ENCODE peak calls at places on chromosome 16, in eight cellular contexts. One of them, this sample, is unnamed.

GRCh38 chr16:54506691-54507090 is 220.1 kb upstream of the IRX3 start:
- DNase-seq in CD4-positive, alpha-beta T cell: no peak
- DNase-seq in AG09319: no peak
- DNase-seq in cardiac fibroblast: peak
- DNase-seq in GM12878: no peak
- DNase-seq in thyroid gland: peak
- DNase-seq in progenitor cell of endocrine pancreas: no peak
- DNase-seq in stomach: no peak
- DNase-seq in this sample: no peak

GRCh38 chr16:56708821-56709685 is 20.9 kb upstream of the NUP93 start:
- DNase-seq in CD4-positive, alpha-beta T cell: peak
- DNase-seq in GM12878: no peak
- DNase-seq in thyroid gland: no peak
- DNase-seq in progenitor cell of endocrine pancreas: no peak
- DNase-seq in stomach: no peak
- DNase-seq in cardiac fibroblast: no peak
- DNase-seq in AG09319: no peak
- DNase-seq in this sample: no peak

GRCh38 chr16:51556694-51557327 is 405.7 kb upstream of the SALL1 start:
- DNase-seq in thyroid gland: no peak
- DNase-seq in cardiac fibroblast: peak
- DNase-seq in GM12878: no peak
- DNase-seq in progenitor cell of endocrine pancreas: no peak
- DNase-seq in AG09319: peak
- DNase-seq in CD4-positive, alpha-beta T cell: no peak
- DNase-seq in stomach: no peak
- DNase-seq in this sample: no peak

GRCh38 chr16:85829751-85830445 is 30.4 kb downstream of the COX4I1 start:
- DNase-seq in GM12878: no peak
- DNase-seq in thyroid gland: no peak
- DNase-seq in CD4-positive, alpha-beta T cell: no peak
- DNase-seq in AG09319: no peak
- DNase-seq in progenitor cell of endocrine pancreas: no peak
- DNase-seq in stomach: no peak
- DNase-seq in cardiac fibroblast: no peak
- DNase-seq in this sample: peak

GRCh38 chr16:85491798-85492616 is 121.1 kb upstream of the GSE1 start:
- DNase-seq in progenitor cell of endocrine pancreas: no peak
- DNase-seq in GM12878: no peak
- DNase-seq in thyroid gland: peak
- DNase-seq in CD4-positive, alpha-beta T cell: no peak
- DNase-seq in AG09319: no peak
- DNase-seq in cardiac fibroblast: peak
- DNase-seq in stomach: peak
- DNase-seq in this sample: peak

GRCh38 chr16:77974883-77975282 is 47.5 kb upstream of the CLEC3A start:
- DNase-seq in GM12878: no peak
- DNase-seq in progenitor cell of endocrine pancreas: peak
- DNase-seq in stomach: no peak
- DNase-seq in cardiac fibroblast: no peak
- DNase-seq in CD4-positive, alpha-beta T cell: no peak
- DNase-seq in AG09319: no peak
- DNase-seq in thyroid gland: no peak
- DNase-seq in this sample: no peak

GRCh38 chr16:68642436-68643064 is 2.6 kb upstream of the CDH3 start:
- DNase-seq in GM12878: no peak
- DNase-seq in AG09319: no peak
- DNase-seq in CD4-positive, alpha-beta T cell: no peak
- DNase-seq in stomach: no peak
- DNase-seq in progenitor cell of endocrine pancreas: peak
- DNase-seq in thyroid gland: peak
- DNase-seq in cardiac fibroblast: no peak
- DNase-seq in this sample: no peak

GRCh38 chr16:66512589-66513404 is 37.1 kb downstream of the TK2 start:
- DNase-seq in stomach: peak
- DNase-seq in AG09319: no peak
- DNase-seq in GM12878: no peak
- DNase-seq in CD4-positive, alpha-beta T cell: no peak
- DNase-seq in thyroid gland: no peak
- DNase-seq in progenitor cell of endocrine pancreas: no peak
- DNase-seq in cardiac fibroblast: peak
- DNase-seq in this sample: peak

GRCh38 chr16:56830669-56831068 is 34.3 kb upstream of the SLC12A3 start:
- DNase-seq in AG09319: no peak
- DNase-seq in cardiac fibroblast: peak
- DNase-seq in thyroid gland: no peak
- DNase-seq in CD4-positive, alpha-beta T cell: no peak
- DNase-seq in progenitor cell of endocrine pancreas: no peak
- DNase-seq in stomach: no peak
- DNase-seq in GM12878: no peak
- DNase-seq in this sample: no peak

GRCh38 chr16:24203675-24204074 is 52.5 kb upstream of the CACNG3 start:
- DNase-seq in thyroid gland: no peak
- DNase-seq in GM12878: peak
- DNase-seq in AG09319: no peak
- DNase-seq in cardiac fibroblast: no peak
- DNase-seq in stomach: no peak
- DNase-seq in CD4-positive, alpha-beta T cell: no peak
- DNase-seq in progenitor cell of endocrine pancreas: no peak
- DNase-seq in this sample: no peak

GRCh38 chr16:9311303-9311954 is 220.0 kb downstream of the HAPSTR1 start:
- DNase-seq in stomach: no peak
- DNase-seq in GM12878: no peak
- DNase-seq in thyroid gland: no peak
- DNase-seq in cardiac fibroblast: no peak
- DNase-seq in AG09319: no peak
- DNase-seq in progenitor cell of endocrine pancreas: no peak
- DNase-seq in CD4-positive, alpha-beta T cell: no peak
- DNase-seq in this sample: no peak

GRCh38 chr16:85376292-85377095 is 236.6 kb upstream of the GSE1 start:
- DNase-seq in progenitor cell of endocrine pancreas: no peak
- DNase-seq in CD4-positive, alpha-beta T cell: no peak
- DNase-seq in cardiac fibroblast: no peak
- DNase-seq in stomach: peak
- DNase-seq in thyroid gland: peak
- DNase-seq in AG09319: no peak
- DNase-seq in GM12878: no peak
- DNase-seq in this sample: peak

GRCh38 chr16:70510216-70510615 is 13.1 kb downstream of the COG4 start:
- DNase-seq in progenitor cell of endocrine pancreas: no peak
- DNase-seq in CD4-positive, alpha-beta T cell: no peak
- DNase-seq in thyroid gland: no peak
- DNase-seq in stomach: no peak
- DNase-seq in GM12878: no peak
- DNase-seq in AG09319: no peak
- DNase-seq in cardiac fibroblast: no peak
- DNase-seq in this sample: no peak

GRCh38 chr16:70512456-70512855 is 10.9 kb downstream of the COG4 start:
- DNase-seq in cardiac fibroblast: no peak
- DNase-seq in AG09319: no peak
- DNase-seq in CD4-positive, alpha-beta T cell: no peak
- DNase-seq in progenitor cell of endocrine pancreas: no peak
- DNase-seq in GM12878: no peak
- DNase-seq in stomach: no peak
- DNase-seq in thyroid gland: no peak
- DNase-seq in this sample: no peak

GRCh38 chr16:70511833-70512232 is 11.5 kb downstream of the COG4 start:
- DNase-seq in progenitor cell of endocrine pancreas: no peak
- DNase-seq in cardiac fibroblast: no peak
- DNase-seq in stomach: no peak
- DNase-seq in thyroid gland: no peak
- DNase-seq in GM12878: no peak
- DNase-seq in AG09319: no peak
- DNase-seq in CD4-positive, alpha-beta T cell: no peak
- DNase-seq in this sample: no peak

GRCh38 chr16:70508752-70509151 is 14.6 kb downstream of the COG4 start:
- DNase-seq in thyroid gland: no peak
- DNase-seq in cardiac fibroblast: peak
- DNase-seq in CD4-positive, alpha-beta T cell: no peak
- DNase-seq in GM12878: no peak
- DNase-seq in progenitor cell of endocrine pancreas: no peak
- DNase-seq in AG09319: no peak
- DNase-seq in stomach: no peak
- DNase-seq in this sample: no peak
- TF ChIP-seq CTCF in thyroid gland: no peak
- TF ChIP-seq CTCF in cardiac fibroblast: no peak
- TF ChIP-seq CTCF in CD4-positive, alpha-beta T cell: peak
- TF ChIP-seq CTCF in GM12878: no peak
- TF ChIP-seq CTCF in progenitor cell of endocrine pancreas: no peak
- TF ChIP-seq CTCF in AG09319: no peak
- TF ChIP-seq CTCF in stomach: no peak
- TF ChIP-seq CTCF in this sample: no peak

GRCh38 chr16:74627506-74628220 is 20.7 kb upstream of the GLG1 start:
- DNase-seq in CD4-positive, alpha-beta T cell: no peak
- DNase-seq in thyroid gland: peak
- DNase-seq in progenitor cell of endocrine pancreas: no peak
- DNase-seq in cardiac fibroblast: no peak
- DNase-seq in GM12878: no peak
- DNase-seq in AG09319: no peak
- DNase-seq in stomach: peak
- DNase-seq in this sample: no peak
- TF ChIP-seq CTCF in CD4-positive, alpha-beta T cell: no peak
- TF ChIP-seq CTCF in thyroid gland: peak
- TF ChIP-seq CTCF in progenitor cell of endocrine pancreas: no peak
- TF ChIP-seq CTCF in cardiac fibroblast: no peak
- TF ChIP-seq CTCF in GM12878: no peak
- TF ChIP-seq CTCF in AG09319: no peak
- TF ChIP-seq CTCF in stomach: no peak
- TF ChIP-seq CTCF in this sample: no peak

GRCh38 chr16:3259829-3260228 is 3.4 kb upstream of the MEFV start:
- DNase-seq in CD4-positive, alpha-beta T cell: no peak
- DNase-seq in stomach: no peak
- DNase-seq in progenitor cell of endocrine pancreas: no peak
- DNase-seq in thyroid gland: no peak
- DNase-seq in cardiac fibroblast: no peak
- DNase-seq in AG09319: no peak
- DNase-seq in GM12878: no peak
- DNase-seq in this sample: no peak

GRCh38 chr16:3266873-3267537 is 10.6 kb upstream of the MEFV start:
- DNase-seq in stomach: no peak
- DNase-seq in GM12878: no peak
- DNase-seq in thyroid gland: peak
- DNase-seq in cardiac fibroblast: peak
- DNase-seq in CD4-positive, alpha-beta T cell: no peak
- DNase-seq in AG09319: peak
- DNase-seq in progenitor cell of endocrine pancreas: no peak
- DNase-seq in this sample: no peak

GRCh38 chr16:3268294-3268693 is 11.9 kb upstream of the MEFV start:
- DNase-seq in thyroid gland: no peak
- DNase-seq in stomach: no peak
- DNase-seq in cardiac fibroblast: no peak
- DNase-seq in progenitor cell of endocrine pancreas: no peak
- DNase-seq in GM12878: no peak
- DNase-seq in AG09319: no peak
- DNase-seq in CD4-positive, alpha-beta T cell: no peak
- DNase-seq in this sample: no peak

GRCh38 chr16:3262517-3262916 is 6.1 kb upstream of the MEFV start:
- DNase-seq in GM12878: no peak
- DNase-seq in AG09319: no peak
- DNase-seq in stomach: no peak
- DNase-seq in thyroid gland: no peak
- DNase-seq in progenitor cell of endocrine pancreas: no peak
- DNase-seq in cardiac fibroblast: no peak
- DNase-seq in CD4-positive, alpha-beta T cell: no peak
- DNase-seq in this sample: no peak

DNA sequence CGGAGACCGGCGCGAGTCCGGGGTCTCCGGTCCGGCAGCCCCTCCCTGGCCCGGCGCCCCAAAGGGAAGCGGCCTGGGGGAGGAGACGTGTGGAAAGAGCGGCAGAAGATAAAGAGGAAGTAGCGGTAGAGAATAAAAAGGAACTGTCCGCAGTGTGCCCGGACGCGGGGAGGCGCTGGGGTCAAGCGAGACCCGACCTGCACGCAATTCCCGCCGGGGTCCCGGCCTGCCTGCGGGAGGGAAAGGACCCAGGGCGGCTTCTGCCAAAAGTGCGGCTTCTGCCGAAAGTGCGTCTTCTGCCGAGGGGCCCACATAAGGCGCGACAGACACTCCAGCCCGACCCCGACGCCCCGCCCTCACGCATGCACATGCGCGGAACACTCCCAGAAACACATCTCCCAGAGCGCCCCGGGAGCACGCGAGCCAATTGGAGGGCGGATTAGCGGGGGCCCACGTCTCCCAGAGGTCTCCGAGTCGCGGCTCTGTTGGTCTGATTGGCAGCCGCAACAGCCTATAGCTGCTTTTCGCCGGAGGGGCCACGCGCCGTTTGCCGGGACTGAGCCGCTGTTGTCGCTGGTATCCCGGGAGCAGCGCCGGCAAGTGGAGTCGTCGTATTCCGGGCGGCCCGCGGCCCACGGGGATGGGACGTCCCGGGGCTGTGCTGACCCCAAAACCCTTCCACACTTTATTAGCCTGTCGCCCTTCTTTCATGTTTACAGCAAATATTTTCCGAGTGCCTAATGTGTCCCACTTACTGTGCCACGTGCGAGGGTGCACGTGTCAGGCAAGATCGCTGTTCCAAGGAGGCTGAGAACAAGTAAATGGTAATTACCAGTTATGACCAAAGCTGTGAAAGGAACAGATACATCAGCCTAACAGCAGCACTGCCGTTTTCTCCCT is 8.0 kb upstream of the MEFV start:
- DNase-seq in CD4-positive, alpha-beta T cell: peak
- DNase-seq in AG09319: peak
- DNase-seq in GM12878: peak
- DNase-seq in progenitor cell of endocrine pancreas: peak
- DNase-seq in cardiac fibroblast: peak
- DNase-seq in thyroid gland: peak
- DNase-seq in stomach: peak
- DNase-seq in this sample: peak
- TF ChIP-seq CTCF in CD4-positive, alpha-beta T cell: no peak
- TF ChIP-seq CTCF in AG09319: peak
- TF ChIP-seq CTCF in GM12878: peak
- TF ChIP-seq CTCF in progenitor cell of endocrine pancreas: peak
- TF ChIP-seq CTCF in cardiac fibroblast: peak
- TF ChIP-seq CTCF in thyroid gland: peak
- TF ChIP-seq CTCF in stomach: no peak
- TF ChIP-seq CTCF in this sample: no peak

DNA sequence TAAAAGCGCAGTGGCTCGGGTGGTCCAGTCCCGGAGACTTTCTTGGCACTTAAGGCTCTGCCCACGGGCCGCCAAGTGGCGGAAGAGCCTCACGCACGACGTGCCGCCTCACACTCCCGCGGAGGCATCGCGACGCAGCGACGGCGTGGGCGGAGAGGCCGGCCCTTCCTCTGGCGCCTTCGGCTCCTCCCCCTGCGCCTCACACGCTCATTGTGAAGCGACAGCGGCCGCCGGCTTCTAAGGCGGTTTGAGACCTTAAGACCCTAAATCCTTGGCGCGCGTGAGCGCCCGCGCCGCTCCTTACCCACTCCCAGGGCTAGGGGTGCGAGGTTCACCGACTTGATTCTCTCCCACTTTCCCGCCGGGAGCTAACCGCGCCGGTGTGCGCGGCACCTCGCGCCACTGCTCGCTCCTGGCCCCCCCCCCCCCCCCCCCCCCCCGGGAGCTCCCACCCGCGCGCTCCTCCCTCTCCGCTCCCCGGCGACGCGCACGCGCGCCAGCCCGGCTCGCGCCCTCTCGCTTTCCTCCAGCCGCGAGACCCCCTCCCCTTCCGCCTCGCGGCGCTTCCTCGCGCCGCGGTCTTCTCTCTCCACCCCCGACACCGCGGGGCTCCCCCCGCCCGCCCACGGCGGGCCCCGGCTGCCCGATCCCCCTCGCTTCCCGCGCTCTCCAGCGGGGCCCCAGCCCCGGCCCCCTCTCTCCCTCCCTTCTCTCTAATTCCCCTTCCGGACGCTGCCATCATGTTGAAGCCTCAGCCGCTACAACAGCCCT is at the start of gene ATXN2L:
- DNase-seq in GM12878: peak
- DNase-seq in stomach: peak
- DNase-seq in progenitor cell of endocrine pancreas: peak
- DNase-seq in thyroid gland: peak
- DNase-seq in cardiac fibroblast: peak
- DNase-seq in CD4-positive, alpha-beta T cell: peak
- DNase-seq in AG09319: peak
- DNase-seq in this sample: peak
- TF ChIP-seq CTCF in GM12878: peak
- TF ChIP-seq CTCF in stomach: peak
- TF ChIP-seq CTCF in progenitor cell of endocrine pancreas: no peak
- TF ChIP-seq CTCF in thyroid gland: no peak
- TF ChIP-seq CTCF in cardiac fibroblast: peak
- TF ChIP-seq CTCF in CD4-positive, alpha-beta T cell: no peak
- TF ChIP-seq CTCF in AG09319: no peak
- TF ChIP-seq CTCF in this sample: peak

This sample was measured in tibial artery.